ENCODE peak calls at places on chromosomes 16 and 17, in eight cellular contexts. S, G, Y, O, H, D, R and P are unnamed samples.
A peak's percentile ranks its signal among the peaks of the same experiment; 100 is the strongest.

GRCh38 chr17:73949903-73950302 is 253.6 kb upstream of the RPL38 start:
- DNase-seq in S (no peak), D (no peak), G (no peak), O (no peak), Y (no peak), R (no peak), H (no peak), P (no peak)

GRCh38 chr16:84312783-84313382 is 18.2 kb downstream of the WFDC1 start:
- DNase-seq in G (no peak), Y (no peak), S (no peak), O (no peak), D (no peak), R (no peak), H (no peak), P (no peak)

GRCh38 chr16:19179890-19180490 is 11.9 kb downstream of the SYT17 start:
- DNase-seq in G (peak; percentile 48), D (no peak), R (no peak), H (peak; percentile 42), Y (no peak), O (peak; percentile 81), S (peak; percentile 57), P (no peak)

GRCh38 chr16:19898924-19899604 is 14.4 kb upstream of the GPRC5B start:
- DNase-seq in H (peak; percentile 32), S (peak; percentile 57), R (no peak), O (peak; percentile 61), Y (peak; percentile 12), G (no peak), D (peak; percentile 13), P (no peak)

GRCh38 chr17:74008196-74008595 is 195.3 kb upstream of the RPL38 start:
- DNase-seq in O (peak; percentile 32), R (no peak), G (peak; percentile 11), D (no peak), H (no peak), S (no peak), Y (no peak), P (no peak)

GRCh38 chr16:89931964-89932363 is 8.8 kb downstream of the TUBB3 start:
- DNase-seq in O (no peak), D (no peak), Y (no peak), G (no peak), R (no peak), S (no peak), H (no peak), P (no peak)

GRCh38 chr17:45052052-45052772 is 780 bp upstream of the DCAKD start:
- DNase-seq in G (peak; percentile 41), H (no peak), Y (no peak), S (peak; percentile 60), R (no peak), D (no peak), O (no peak), P (peak; percentile 60)

GRCh38 chr16:23114131-23114904 is 34.9 kb downstream of the USP31 start:
- DNase-seq in Y (no peak), O (no peak), G (no peak), S (no peak), H (no peak), D (no peak), R (no peak), P (no peak)

GRCh38 chr16:81483064-81483969 is 38.7 kb downstream of the CMIP start:
- DNase-seq in G (no peak), R (no peak), Y (no peak), D (no peak), H (no peak), O (no peak), S (no peak), P (no peak)

GRCh38 chr17:71883258-71883657 is 237.6 kb upstream of the SOX9 start:
- DNase-seq in H (no peak), G (no peak), O (no peak), D (no peak), S (no peak), Y (no peak), R (no peak), P (no peak)

GRCh38 chr17:4448197-4448980 is 14.6 kb downstream of the SPNS3 start:
- DNase-seq in Y (no peak), H (no peak), S (no peak), G (no peak), O (no peak), R (no peak), D (no peak), P (no peak)

GRCh38 chr17:49901460-49902331 is 53.8 kb upstream of the TAC4 start:
- DNase-seq in G (no peak), S (no peak), H (no peak), R (no peak), Y (no peak), D (no peak), O (no peak), P (no peak)

GRCh38 chr16:30567991-30568638 is 3.4 kb downstream of the ZNF688 start:
- DNase-seq in R (peak; percentile 73), Y (no peak), D (peak; percentile 92), S (no peak), H (peak; percentile 51), O (peak; percentile 73), G (peak; percentile 60), P (no peak)

GRCh38 chr17:1116602-1117001 is 63.2 kb downstream of the ABR start:
- DNase-seq in O (no peak), S (no peak), Y (no peak), R (no peak), H (no peak), D (no peak), G (no peak), P (no peak)

GRCh38 chr17:2701996-2702741 is 9.4 kb downstream of the CLUH start:
- DNase-seq in R (no peak), H (no peak), D (no peak), G (no peak), S (no peak), O (peak; percentile 21), Y (no peak), P (no peak)

GRCh38 chr17:32960815-32961214 is 30.8 kb upstream of the SPACA3 start:
- DNase-seq in O (no peak), H (no peak), G (no peak), D (no peak), S (no peak), Y (no peak), R (no peak), P (no peak)

GRCh38 chr17:13931752-13932477 is 137.4 kb upstream of the COX10 start:
- DNase-seq in Y (no peak), H (peak; percentile 75), O (no peak), G (no peak), R (peak; percentile 84), D (no peak), S (peak; percentile 58), P (no peak)

GRCh38 chr16:73025506-73026131 is 22.3 kb downstream of the ZFHX3 start:
- DNase-seq in R (no peak), S (no peak), Y (no peak), D (no peak), G (no peak), O (no peak), H (no peak), P (no peak)

GRCh38 chr17:79933863-79934652 is 94.8 kb upstream of the CBX4 start:
- DNase-seq in R (no peak), S (no peak), O (no peak), G (no peak), Y (no peak), H (no peak), D (no peak), P (no peak)

GRCh38 chr16:65889533-65889966 is 476.9 kb upstream of the CDH5 start:
- DNase-seq in D (no peak), S (no peak), G (no peak), R (no peak), O (no peak), H (no peak), Y (no peak), P (no peak)

GRCh38 chr17:6160188-6160555 is 90.0 kb downstream of the WSCD1 start:
- DNase-seq in Y (no peak), D (no peak), S (no peak), O (no peak), R (no peak), H (no peak), G (no peak), P (no peak)

GRCh38 chr17:54944796-54945195 is 23.7 kb downstream of the COX11 start:
- DNase-seq in D (no peak), Y (no peak), R (no peak), O (no peak), S (no peak), H (no peak), G (no peak), P (no peak)

GRCh38 chr16:89697161-89697615 is 4.3 kb downstream of the SPATA2L start:
- DNase-seq in D (no peak), Y (no peak), S (no peak), G (no peak), H (no peak), O (no peak), R (no peak), P (peak; percentile 40)

GRCh38 chr17:18248300-18248731 is 10.2 kb downstream of the FLII start:
- DNase-seq in R (no peak), Y (peak; percentile 47), G (peak; percentile 61), D (no peak), S (peak; percentile 76), H (peak; percentile 52), O (peak; percentile 95), P (peak; percentile 76)

GRCh38 chr17:39144414-39144813 is 7.0 kb downstream of the PLXDC1 start:
- DNase-seq in G (no peak), S (peak; percentile 92), R (peak; percentile 69), O (no peak), D (no peak), Y (no peak), H (peak; percentile 57), P (peak; percentile 89)

GRCh38 chr16:72560617-72561016 is 388.7 kb upstream of the PMFBP1 start:
- DNase-seq in R (peak; percentile 9), Y (no peak), D (no peak), G (no peak), O (no peak), H (no peak), S (no peak), P (no peak)

GRCh38 chr16:58042886-58043515 is 17.4 kb downstream of the MMP15 start:
- DNase-seq in G (no peak), Y (no peak), S (no peak), H (no peak), O (no peak), R (no peak), D (no peak), P (no peak)